ENCODE peak calls at places on chromosome 3, in eight cellular contexts. D is mammary epithelial cell; N is naive thymus-derived CD4-positive, alpha-beta T cell; H is glutamatergic neuron; Y is NCI-H1694 treated with DMSO at 0.1 percent for 48 hours; T is posterior vena cava; Q is Right ventricle myocardium superior; O is H7. X is an unnamed sample.

GRCh38 chr3:138465451-138465850 is 31.0 kb downstream of the ESYT3 start:
- DNase-seq in H (no peak), T (no peak), D (no peak), Q (no peak), Y (no peak), O (no peak), N (no peak), X (peak; percentile 29)

GRCh38 chr3:9015250-9015649 is 52.0 kb upstream of the RAD18 start:
- DNase-seq in T (no peak), O (no peak), D (no peak), H (no peak), Q (no peak), N (no peak), Y (no peak), X (no peak)

GRCh38 chr3:152121292-152121654 is 147.5 kb upstream of the MBNL1 start:
- DNase-seq in O (no peak), Q (no peak), Y (no peak), H (no peak), D (peak; percentile 77), N (no peak), T (no peak), X (no peak)

GRCh38 chr3:119293761-119294401 is at the start of gene ARHGAP31:
- DNase-seq in O (peak; percentile 80), Q (peak; percentile 86), Y (peak; percentile 28), D (peak; percentile 45), T (peak; percentile 89), N (peak; percentile 91), H (peak; percentile 68), X (peak; percentile 60)

GRCh38 chr3:159764211-159765024 is 224.2 kb upstream of the IL12A start:
- DNase-seq in Q (peak; percentile 79), O (peak; percentile 86), Y (no peak), H (peak; percentile 65), D (peak; percentile 85), T (no peak), N (no peak), X (peak; percentile 83)

GRCh38 chr3:136266468-136266867 is 16.3 kb downstream of the PCCB start:
- DNase-seq in T (no peak), Q (no peak), Y (no peak), N (no peak), H (no peak), O (no peak), D (peak; percentile 48), X (no peak)

GRCh38 chr3:119669906-119670570 is 7.2 kb downstream of the COX17 start:
- DNase-seq in O (no peak), H (no peak), Y (no peak), T (no peak), Q (no peak), N (no peak), D (no peak), X (no peak)

GRCh38 chr3:8769088-8769822 is at the start of gene OXTR:
- DNase-seq in N (no peak), Y (peak; percentile 7), O (peak; percentile 96), Q (peak; percentile 74), T (peak; percentile 90), H (peak; percentile 91), D (peak; percentile 70), X (peak; percentile 55)

GRCh38 chr3:125214738-125215137 is 2.2 kb upstream of the SLC12A8 start:
- DNase-seq in Y (no peak), H (no peak), T (no peak), O (no peak), D (no peak), N (no peak), Q (no peak), X (no peak)

GRCh38 chr3:123660276-123660675 is 75.4 kb upstream of the HACD2 start:
- DNase-seq in D (no peak), N (no peak), H (no peak), O (no peak), T (no peak), Y (no peak), Q (no peak), X (no peak)

GRCh38 chr3:100087203-100087602 is 27.1 kb downstream of the FILIP1L start:
- DNase-seq in Q (no peak), O (no peak), H (no peak), N (no peak), D (peak; percentile 87), T (no peak), Y (no peak), X (no peak)

GRCh38 chr3:112231727-112232126 is 62.3 kb downstream of the SLC9C1 start:
- DNase-seq in Y (no peak), T (no peak), D (no peak), O (no peak), N (no peak), Q (no peak), H (no peak), X (no peak)

X was measured in left lobe of liver.